ENCODE peak calls at places on chromosome 6, in eight cellular contexts. Q is H9, B is dorsolateral prefrontal cortex, M is PC-9, U is tibial nerve, S is tibial artery, Y is PC-3, X is stomach. V is an unnamed sample.

GRCh38 chr6:23413327-23414203 is 712.5 kb upstream of the NRSN1 start:
- DNase-seq in Q (no peak), B (no peak), M (no peak), U (no peak), S (no peak), Y (no peak), X (no peak), V (no peak)

GRCh38 chr6:158311193-158311592 is 1.1 kb upstream of the TULP4 start:
- DNase-seq in Q (no peak), B (no peak), M (no peak), U (peak; percentile 23), S (no peak), Y (no peak), X (no peak), V (no peak)

GRCh38 chr6:101286146-101286545 is 107.4 kb upstream of the GRIK2 start:
- DNase-seq in Q (no peak), B (no peak), M (no peak), U (no peak), S (no peak), Y (no peak), X (no peak), V (no peak)

GRCh38 chr6:35493307-35493983 is 3.4 kb downstream of the TEAD3 start:
- DNase-seq in Q (no peak), B (no peak), M (no peak), U (no peak), S (no peak), Y (no peak), X (no peak), V (no peak)

GRCh38 chr6:54525731-54526130 is 217.5 kb downstream of the TINAG start:
- DNase-seq in Q (no peak), B (no peak), M (no peak), U (no peak), S (no peak), Y (peak; percentile 76), X (no peak), V (no peak)

GRCh38 chr6:46490425-46491200 is 636 bp downstream of the RCAN2 start:
- DNase-seq in Q (peak; percentile 74), B (peak; percentile 38), M (no peak), U (no peak), S (peak; percentile 32), Y (no peak), X (peak; percentile 27), V (no peak)

GRCh38 chr6:112846711-112847110 is 499.6 kb downstream of the RFPL4B start:
- DNase-seq in Q (no peak), B (no peak), M (no peak), U (no peak), S (no peak), Y (no peak), X (no peak), V (no peak)

GRCh38 chr6:121817141-121817540 is 381.7 kb downstream of the GJA1 start:
- DNase-seq in Q (no peak), B (no peak), M (no peak), U (no peak), S (no peak), Y (no peak), X (no peak), V (no peak)

GRCh38 chr6:100289285-100289684 is 175.4 kb downstream of the SIM1 start:
- DNase-seq in Q (no peak), B (no peak), M (no peak), U (no peak), S (no peak), Y (peak; percentile 61), X (no peak), V (no peak)

GRCh38 chr6:23522751-23523527 is 603.1 kb upstream of the NRSN1 start:
- DNase-seq in Q (no peak), B (no peak), M (no peak), U (no peak), S (no peak), Y (no peak), X (no peak), V (no peak)

GRCh38 chr6:99031957-99032356 is 84.2 kb upstream of the FBXL4 start:
- DNase-seq in Q (no peak), B (no peak), M (no peak), U (no peak), S (no peak), Y (no peak), X (no peak), V (no peak)

GRCh38 chr6:78570044-78570443 is 297.3 kb upstream of the IRAK1BP1 start:
- DNase-seq in Q (peak; percentile 59), B (no peak), M (no peak), U (no peak), S (no peak), Y (no peak), X (no peak), V (no peak)

GRCh38 chr6:140636698-140637402 is 1262.4 kb upstream of the CITED2 start:
- DNase-seq in Q (no peak), B (no peak), M (no peak), U (no peak), S (no peak), Y (no peak), X (no peak), V (no peak)

GRCh38 chr6:163705923-163706322 is 291.4 kb downstream of the QKI start:
- DNase-seq in Q (no peak), B (no peak), M (no peak), U (no peak), S (no peak), Y (no peak), X (no peak), V (no peak)

GRCh38 chr6:27478141-27478705 is 5.3 kb upstream of the ZNF184 start:
- DNase-seq in Q (no peak), B (no peak), M (no peak), U (no peak), S (no peak), Y (peak; percentile 18), X (no peak), V (no peak)

GRCh38 chr6:37702314-37702713 is 4.6 kb upstream of the MDGA1 start:
- DNase-seq in Q (no peak), B (no peak), M (no peak), U (no peak), S (no peak), Y (no peak), X (no peak), V (no peak)

GRCh38 chr6:37704923-37705238 is 7.2 kb upstream of the MDGA1 start:
- DNase-seq in Q (no peak), B (no peak), M (no peak), U (no peak), S (no peak), Y (no peak), X (no peak), V (no peak)

GRCh38 chr6:37706749-37707148 is 9.1 kb upstream of the MDGA1 start:
- DNase-seq in Q (no peak), B (no peak), M (no peak), U (no peak), S (no peak), Y (no peak), X (no peak), V (no peak)

GRCh38 chr6:37705239-37706051 is 7.8 kb upstream of the MDGA1 start:
- DNase-seq in Q (peak; percentile 93), B (peak; percentile 73), M (no peak), U (peak; percentile 83), S (peak; percentile 78), Y (peak; percentile 53), X (peak; percentile 62), V (peak; percentile 69)

GRCh38 chr6:37704066-37704465 is 6.4 kb upstream of the MDGA1 start:
- DNase-seq in Q (no peak), B (no peak), M (no peak), U (no peak), S (no peak), Y (no peak), X (no peak), V (no peak)
- H3K27me3 ChIP-seq in Q (peaks cover 28% of the 10 kb centered on the region), B (no peaks in the 10 kb centered on the region), M (peaks cover 15% of the 10 kb centered on the region), U (no peaks in the 10 kb centered on the region), S (no peaks in the 10 kb centered on the region), Y (no peaks in the 10 kb centered on the region), X (no peaks in the 10 kb centered on the region), V (no peaks in the 10 kb centered on the region)

DNA sequence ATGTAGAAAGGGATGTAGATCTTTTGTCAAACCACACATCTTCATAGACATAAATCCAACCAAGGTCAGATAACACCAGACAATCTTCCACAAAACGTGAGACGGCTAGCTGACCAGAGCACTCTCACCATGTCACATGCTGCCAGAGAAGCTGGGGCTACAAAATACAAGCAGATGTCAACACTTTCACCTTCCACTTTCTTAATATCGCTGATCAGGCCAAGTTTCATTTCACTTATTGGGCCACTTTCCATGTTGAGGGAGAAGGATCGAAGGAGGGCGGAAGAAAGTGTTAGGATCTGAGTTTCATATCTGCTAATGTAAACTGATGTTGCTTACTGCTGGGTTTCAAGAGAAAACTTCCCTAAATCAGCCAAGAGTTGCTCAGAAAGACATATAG is 177.1 kb upstream of the PRDM1 start:
- DNase-seq in Q (no peak), B (no peak), M (no peak), U (no peak), S (peak; percentile 49), Y (no peak), X (no peak), V (no peak)
- TF ChIP-seq CTCF in Q (no peak), B (no peak), M (no peak), U (no peak), S (no peak), Y (no peak), X (no peak), V (no peak)

GRCh38 chr6:170226647-170227046 is 64.2 kb downstream of the DLL1 start:
- DNase-seq in Q (no peak), B (no peak), M (no peak), U (no peak), S (no peak), Y (no peak), X (no peak), V (no peak)

GRCh38 chr6:170223718-170224693 is 66.9 kb downstream of the DLL1 start:
- DNase-seq in Q (no peak), B (no peak), M (no peak), U (no peak), S (no peak), Y (no peak), X (no peak), V (no peak)

GRCh38 chr6:170222498-170223471 is 68.1 kb downstream of the DLL1 start:
- DNase-seq in Q (no peak), B (no peak), M (no peak), U (no peak), S (peak; percentile 2), Y (peak; percentile 20), X (no peak), V (no peak)

GRCh38 chr6:170225852-170226417 is 64.9 kb downstream of the DLL1 start:
- DNase-seq in Q (no peak), B (peak; percentile 17), M (no peak), U (no peak), S (no peak), Y (no peak), X (peak; percentile 47), V (no peak)

GRCh38 chr6:170224694-170225660 is 65.9 kb downstream of the DLL1 start:
- DNase-seq in Q (no peak), B (no peak), M (peak; percentile 48), U (no peak), S (no peak), Y (peak; percentile 88), X (peak; percentile 81), V (no peak)
- H3K27ac ChIP-seq in Q (no peak overlapping the region), B (no peak overlapping the region), M (no peak overlapping the region), U (no peak overlapping the region), S (no peak overlapping the region), Y (peak overlapping the region; percentile 48), X (no peak overlapping the region), V (no peak overlapping the region)

DNA sequence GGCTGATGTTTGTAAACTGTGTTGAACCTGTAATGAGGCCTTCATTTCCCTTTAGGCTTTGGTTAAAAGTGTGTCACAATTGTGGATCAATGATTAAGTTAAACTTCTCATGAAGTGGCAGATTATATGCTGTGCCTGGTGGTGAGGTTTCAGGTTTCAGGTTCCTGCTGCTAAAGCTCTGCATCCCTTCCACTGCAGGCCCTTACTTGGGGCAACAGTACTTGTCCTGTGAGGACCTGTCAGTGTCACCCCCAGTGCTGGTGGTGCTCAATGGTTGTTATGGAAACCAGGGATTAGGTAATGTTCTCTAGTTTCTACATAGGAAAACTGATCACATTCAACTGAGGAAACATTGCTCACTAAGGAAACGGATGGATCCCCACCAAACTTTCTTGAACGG is 18.5 kb downstream of the RPP21 start:
- DNase-seq in Q (no peak), B (no peak), M (no peak), U (no peak), S (no peak), Y (no peak), X (no peak), V (no peak)
- H3K27me3 ChIP-seq in Q (peaks cover 3% of the 10 kb centered on the region), B (peaks cover 9% of the 10 kb centered on the region), M (peaks cover 84% of the 10 kb centered on the region), U (no peaks in the 10 kb centered on the region), S (no peaks in the 10 kb centered on the region), Y (peaks cover 76% of the 10 kb centered on the region), X (no peaks in the 10 kb centered on the region), V (peaks cover 61% of the 10 kb centered on the region)